ENCODE peak calls at places on chromosomes 13 and 19, in four cellular contexts. B is foreskin fibroblast; N is choroid plexus epithelial cell; Y is CD8-positive, alpha-beta T cell. K is an unnamed sample.

GRCh38 chr19:3783660-3784584 is 2.3 kb downstream of the MATK start:
- DNase-seq in Y (peak; percentile 68), N (no peak), B (no peak), K (no peak)

GRCh38 chr19:15790096-15790495 is 2.6 kb downstream of the OR10H5 start:
- DNase-seq in N (no peak), B (no peak), Y (no peak), K (no peak)

GRCh38 chr19:1411255-1412191 is 4.1 kb downstream of the DAZAP1 start:
- DNase-seq in N (no peak), Y (peak; percentile 63), B (peak; percentile 60), K (peak; percentile 92)

GRCh38 chr19:51139299-51140018 is 2.6 kb upstream of the SIGLEC7 start:
- DNase-seq in B (no peak), N (no peak), Y (no peak), K (no peak)

GRCh38 chr19:782195-783043 is 14.8 kb upstream of the PTBP1 start:
- DNase-seq in N (peak; percentile 57), B (no peak), Y (no peak), K (no peak)

GRCh38 chr13:46211521-46212351 is at the start of gene LRRC63:
- DNase-seq in Y (peak; percentile 91), B (peak; percentile 18), N (peak; percentile 13), K (peak; percentile 41)

GRCh38 chr19:38650911-38651584 is 3.6 kb downstream of the ACTN4 start:
- DNase-seq in B (peak; percentile 95), Y (no peak), N (peak; percentile 48), K (peak; percentile 98)

GRCh38 chr13:42396501-42396900 is 124.5 kb downstream of the AKAP11 start:
- DNase-seq in Y (peak; percentile 56), N (no peak), B (no peak), K (no peak)

GRCh38 chr19:14517840-14518505 is at the start of gene DNAJB1:
- DNase-seq in N (peak; percentile 79), B (peak; percentile 78), Y (no peak), K (peak; percentile 62)

GRCh38 chr13:38564751-38565150 is 122.1 kb upstream of the FREM2 start:
- DNase-seq in N (no peak), B (no peak), Y (no peak), K (no peak)

GRCh38 chr13:52744842-52745241 is 5.2 kb upstream of the CNMD start:
- DNase-seq in N (no peak), B (no peak), Y (no peak), K (no peak)

DNA sequence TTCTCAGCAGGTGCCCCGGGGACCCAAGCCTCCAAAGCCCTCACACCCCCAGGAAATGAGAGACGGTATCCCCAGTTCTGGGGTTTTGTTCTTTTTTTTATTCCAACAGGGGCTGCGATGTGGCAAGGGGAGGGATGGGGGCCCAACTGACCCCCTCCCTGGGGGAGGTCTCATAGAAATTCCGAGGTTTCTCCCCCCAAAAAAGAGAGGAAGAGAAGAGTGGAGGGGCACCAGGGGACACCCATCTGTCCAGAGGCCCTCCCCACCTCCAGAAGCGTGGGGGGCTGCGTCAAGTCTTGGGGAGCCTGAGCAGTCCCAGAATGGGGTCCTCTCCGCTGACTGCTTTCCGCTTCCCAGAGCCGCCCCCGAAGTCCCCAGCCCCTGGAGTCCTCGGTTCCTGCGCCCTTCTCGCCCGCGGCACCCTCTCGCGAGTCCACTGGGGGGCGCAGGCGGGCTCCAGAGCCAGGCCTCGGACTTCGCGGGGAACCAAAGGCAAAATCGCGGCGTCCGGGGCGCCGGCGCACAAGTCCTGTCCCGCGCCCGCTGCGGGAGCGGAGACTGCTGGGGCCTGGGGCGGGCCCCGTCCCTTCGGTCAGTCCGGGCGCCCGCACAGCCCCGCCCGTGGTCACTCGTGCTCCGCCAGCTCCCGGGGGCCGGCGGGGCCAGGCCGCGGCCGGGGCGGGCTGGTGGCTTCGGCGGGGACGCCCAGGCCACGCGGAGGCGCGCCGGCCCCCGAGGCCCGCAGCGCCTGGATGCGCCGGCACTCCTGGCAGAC is 4.4 kb upstream of the ATP1A3 start:
- DNase-seq in B (peak; percentile 41), N (peak; percentile 53), Y (no peak), K (peak; percentile 34)
- H3K4me3 ChIP-seq in B (no peak overlapping the region), N (no peak overlapping the region), Y (no peak overlapping the region), K (no peak overlapping the region)

GRCh38 chr19:43503501-43504425 is 783 bp downstream of the PHLDB3 start:
- DNase-seq in Y (peak; percentile 99), B (peak; percentile 87), N (peak; percentile 86), K (peak; percentile 83)
- TF ChIP-seq CTCF in Y (no peak), B (no peak), N (peak; percentile 1), K (no peak)

DNA sequence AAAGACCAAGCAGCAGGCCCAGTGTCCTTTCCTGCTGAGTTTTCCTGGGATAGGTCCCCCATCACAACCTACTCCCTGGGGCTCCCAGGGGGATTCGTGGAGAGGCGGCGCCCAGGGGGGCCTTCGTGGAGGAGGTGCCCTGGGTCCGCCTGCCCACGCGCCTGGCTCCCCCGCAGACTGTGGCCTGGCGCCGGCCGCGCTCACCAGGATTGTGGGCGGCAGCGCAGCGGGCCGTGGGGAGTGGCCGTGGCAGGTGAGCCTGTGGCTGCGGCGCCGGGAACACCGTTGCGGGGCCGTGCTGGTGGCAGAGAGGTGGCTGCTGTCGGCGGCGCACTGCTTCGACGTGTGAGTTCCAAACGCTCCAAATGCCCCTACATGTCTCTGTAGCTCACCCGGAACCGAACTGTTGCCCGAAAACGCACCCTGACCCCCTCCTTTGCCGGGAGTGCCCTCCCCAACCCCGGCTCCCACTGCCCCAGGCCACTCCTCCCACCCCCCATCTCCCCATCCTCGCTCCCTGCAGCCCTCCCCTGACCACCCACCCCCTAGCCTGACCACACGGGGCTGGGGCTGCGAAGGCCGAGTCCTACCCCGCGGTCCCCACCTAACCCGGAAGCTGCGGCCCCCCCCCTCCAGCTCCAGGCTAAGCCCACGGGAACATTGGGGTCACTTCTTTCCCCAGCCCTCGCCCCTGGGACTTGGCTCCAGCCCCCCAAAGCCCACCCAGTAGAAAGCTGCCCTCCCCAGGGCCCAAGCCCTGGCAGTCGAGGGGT is 3.3 kb downstream of the TIMM13 start:
- DNase-seq in N (no peak), B (no peak), Y (no peak), K (no peak)
- H3K4me3 ChIP-seq in N (no peak overlapping the region), B (no peak overlapping the region), Y (no peak overlapping the region), K (no peak overlapping the region)

GRCh38 chr19:6510618-6511017 is 8.5 kb upstream of the TUBB4A start:
- DNase-seq in B (no peak), Y (no peak), N (no peak), K (no peak)
- TF ChIP-seq CTCF in B (no peak), Y (no peak), N (no peak), K (no peak)

DNA sequence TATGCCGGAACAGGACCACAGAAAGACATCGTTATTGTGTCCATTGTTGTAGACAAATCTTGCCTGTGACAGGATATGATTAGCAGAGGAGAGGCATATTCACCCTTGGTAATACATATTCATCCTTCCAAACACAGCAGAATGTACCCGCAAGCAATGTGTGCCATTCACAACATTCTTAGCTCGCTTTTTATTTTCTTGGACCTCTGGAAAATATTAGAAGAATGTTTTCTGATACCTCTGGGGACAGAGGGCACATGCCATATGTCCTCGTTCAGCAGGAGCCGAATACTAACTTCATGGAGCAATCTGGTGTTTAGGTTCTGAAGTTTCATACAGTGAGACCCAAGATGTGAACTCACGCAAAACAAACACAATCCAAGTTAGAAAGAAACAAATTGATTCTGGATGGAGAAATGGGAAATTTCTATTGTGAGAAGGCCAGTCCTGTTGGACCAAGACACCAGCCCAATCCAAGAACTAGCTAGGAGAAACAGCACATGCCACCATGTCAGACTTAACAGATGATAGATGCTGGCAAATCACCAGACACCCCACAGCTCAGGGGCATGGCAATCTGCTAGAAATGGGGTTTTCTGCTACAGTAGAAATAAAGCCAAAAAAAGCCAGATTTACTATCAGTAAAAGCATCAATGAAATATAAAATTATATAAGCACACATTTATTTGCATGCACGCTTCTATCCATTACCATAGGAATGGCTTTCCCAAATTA is 297.4 kb downstream of the DCLK1 start:
- DNase-seq in N (peak; percentile 21), Y (no peak), B (no peak), K (no peak)
- H3K4me3 ChIP-seq in N (no peak overlapping the region), Y (no peak overlapping the region), B (no peak overlapping the region), K (no peak overlapping the region)

GRCh38 chr19:33310606-33311325 is 8.4 kb upstream of the CEBPA start:
- DNase-seq in Y (no peak), B (no peak), N (no peak), K (no peak)

GRCh38 chr19:33309826-33310225 is 7.5 kb upstream of the CEBPA start:
- DNase-seq in Y (no peak), B (no peak), N (no peak), K (no peak)

GRCh38 chr19:33306853-33307792 is 4.8 kb upstream of the CEBPA start:
- DNase-seq in N (no peak), B (no peak), Y (no peak), K (no peak)

GRCh38 chr19:33312065-33312464 is 9.7 kb upstream of the CEBPA start:
- DNase-seq in Y (no peak), B (no peak), N (no peak), K (no peak)

DNA sequence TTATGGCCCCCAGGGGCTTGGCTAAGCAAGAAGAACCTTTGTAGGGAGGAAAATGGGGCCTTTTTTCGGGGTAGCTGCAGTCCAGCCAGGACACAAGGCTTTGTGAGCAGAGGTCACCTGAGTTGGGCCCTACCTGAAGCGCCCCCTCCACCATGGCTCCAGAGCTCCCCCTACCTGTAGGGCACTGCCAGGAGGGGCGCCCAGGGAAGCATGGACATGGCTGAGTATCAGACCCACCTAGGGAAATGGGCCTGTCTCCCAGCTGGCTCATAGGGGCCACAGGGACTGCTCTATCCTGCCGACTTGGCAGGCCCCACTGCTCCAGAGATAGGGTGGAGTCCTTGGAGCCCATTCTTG is 9.0 kb upstream of the CEBPA start:
- DNase-seq in N (no peak), B (no peak), Y (no peak), K (no peak)
- TF ChIP-seq CTCF in N (peak; percentile 9), B (no peak), Y (no peak), K (peak; percentile 2)

DNA sequence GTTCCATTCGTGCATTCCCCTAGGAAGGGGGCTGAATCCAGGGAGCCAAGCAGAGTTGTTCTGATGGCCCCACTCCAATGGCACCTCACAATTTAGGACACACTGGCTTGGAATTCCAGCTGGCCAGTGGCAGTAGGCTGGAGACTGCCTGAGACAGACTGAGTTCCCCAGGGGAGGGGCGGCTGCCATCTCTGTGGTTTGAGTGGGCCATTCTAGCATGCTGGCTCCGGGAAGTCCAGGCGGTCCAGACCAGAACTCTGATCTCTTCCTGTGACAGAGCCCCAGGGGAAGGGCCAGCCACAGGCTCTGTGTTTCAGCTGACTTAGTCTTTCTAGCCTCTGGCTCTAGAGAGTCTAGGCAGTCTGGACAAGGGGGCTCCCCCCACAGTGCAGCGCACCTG is 29.5 kb upstream of the SLC7A1 start:
- DNase-seq in B (no peak), Y (no peak), N (no peak), K (no peak)
- H3K4me3 ChIP-seq in B (no peak overlapping the region), Y (no peak overlapping the region), N (no peak overlapping the region), K (no peak overlapping the region)

DNA sequence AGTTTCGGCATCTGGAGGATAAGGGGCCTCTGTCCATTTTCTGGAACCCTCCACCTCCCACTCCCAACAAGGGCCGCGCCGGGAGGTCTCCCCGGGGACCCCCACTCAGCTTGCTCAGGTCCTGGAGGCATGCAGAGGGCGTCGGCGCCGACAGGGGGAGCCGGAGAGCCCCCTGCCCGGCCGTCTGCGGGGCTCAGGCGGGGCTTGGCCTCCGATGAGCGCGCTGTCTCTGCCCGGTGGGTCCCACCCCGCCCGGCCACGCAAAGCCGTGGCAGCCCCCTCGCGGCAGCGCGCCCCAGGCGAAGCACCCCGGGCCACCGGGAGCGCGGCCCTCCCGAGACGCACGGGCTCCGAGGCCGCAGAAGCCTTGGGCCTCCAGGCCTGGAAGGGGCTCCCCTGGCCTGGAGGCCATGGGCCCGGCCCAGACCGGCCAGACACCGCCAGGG is 149.7 kb upstream of the ZNF536 start:
- DNase-seq in Y (no peak), B (no peak), N (no peak), K (no peak)
- TF ChIP-seq CTCF in Y (peak; percentile 17), B (peak; percentile 54), N (peak; percentile 14), K (no peak)